ENCODE peak calls at places on chromosomes 5 and 9, in seven cellular contexts. One of them, this sample, is unnamed. For H3K4me1, the result is how much of the 10 kb centered on the place peaks cover.

GRCh38 chr5:172733179-172733973 is 37.6 kb downstream of the DUSP1 start:
- DNase-seq in breast epithelium: peak
- DNase-seq in heart left ventricle: peak
- DNase-seq in osteoblast: peak
- DNase-seq in MM.1S: no peak
- DNase-seq in ovary: peak
- DNase-seq in neural progenitor cell: peak
- DNase-seq in this sample: peak

GRCh38 chr5:33726422-33727165 is 165.2 kb downstream of the ADAMTS12 start:
- DNase-seq in breast epithelium: no peak
- DNase-seq in heart left ventricle: no peak
- DNase-seq in osteoblast: peak
- DNase-seq in MM.1S: no peak
- DNase-seq in ovary: no peak
- DNase-seq in neural progenitor cell: no peak
- DNase-seq in this sample: peak

GRCh38 chr5:140524003-140524402 is 23.5 kb upstream of the EIF4EBP3 start:
- DNase-seq in breast epithelium: no peak
- DNase-seq in heart left ventricle: no peak
- DNase-seq in osteoblast: no peak
- DNase-seq in MM.1S: no peak
- DNase-seq in ovary: no peak
- DNase-seq in neural progenitor cell: no peak
- DNase-seq in this sample: no peak

GRCh38 chr9:130732793-130733221 is 39.2 kb downstream of the EXOSC2 start:
- DNase-seq in breast epithelium: no peak
- DNase-seq in heart left ventricle: no peak
- DNase-seq in osteoblast: peak
- DNase-seq in MM.1S: no peak
- DNase-seq in ovary: no peak
- DNase-seq in neural progenitor cell: no peak
- DNase-seq in this sample: no peak

GRCh38 chr5:14663734-14664269 is 716 bp upstream of the OTULIN start:
- DNase-seq in breast epithelium: no peak
- DNase-seq in heart left ventricle: no peak
- DNase-seq in osteoblast: peak
- DNase-seq in MM.1S: peak
- DNase-seq in ovary: peak
- DNase-seq in neural progenitor cell: peak
- DNase-seq in this sample: no peak

GRCh38 chr9:118318770-118319443 is 614.7 kb downstream of the TLR4 start:
- DNase-seq in breast epithelium: no peak
- DNase-seq in heart left ventricle: peak
- DNase-seq in osteoblast: no peak
- DNase-seq in MM.1S: no peak
- DNase-seq in ovary: no peak
- DNase-seq in neural progenitor cell: no peak
- DNase-seq in this sample: peak

GRCh38 chr5:132778856-132779255 is 1.8 kb upstream of the SEPTIN8 start:
- DNase-seq in breast epithelium: no peak
- DNase-seq in heart left ventricle: no peak
- DNase-seq in osteoblast: no peak
- DNase-seq in MM.1S: no peak
- DNase-seq in ovary: no peak
- DNase-seq in neural progenitor cell: no peak
- DNase-seq in this sample: no peak

GRCh38 chr5:5298068-5298633 is 124.3 kb upstream of the ICE1 start:
- DNase-seq in breast epithelium: no peak
- DNase-seq in heart left ventricle: no peak
- DNase-seq in osteoblast: no peak
- DNase-seq in MM.1S: no peak
- DNase-seq in ovary: no peak
- DNase-seq in neural progenitor cell: no peak
- DNase-seq in this sample: no peak

GRCh38 chr9:91347370-91347769 is 14.3 kb downstream of the AUH start:
- DNase-seq in breast epithelium: no peak
- DNase-seq in heart left ventricle: no peak
- DNase-seq in osteoblast: no peak
- DNase-seq in MM.1S: no peak
- DNase-seq in ovary: no peak
- DNase-seq in neural progenitor cell: no peak
- DNase-seq in this sample: no peak

GRCh38 chr9:5510360-5510931 is at the start of gene PDCD1LG2:
- DNase-seq in breast epithelium: no peak
- DNase-seq in heart left ventricle: no peak
- DNase-seq in osteoblast: no peak
- DNase-seq in MM.1S: peak
- DNase-seq in ovary: no peak
- DNase-seq in neural progenitor cell: no peak
- DNase-seq in this sample: peak

GRCh38 chr9:26760675-26761074 is 131.9 kb downstream of the CAAP1 start:
- DNase-seq in breast epithelium: no peak
- DNase-seq in heart left ventricle: no peak
- DNase-seq in osteoblast: no peak
- DNase-seq in MM.1S: no peak
- DNase-seq in ovary: no peak
- DNase-seq in neural progenitor cell: no peak
- DNase-seq in this sample: no peak

GRCh38 chr9:82488702-82489578 is 500.4 kb downstream of the SPATA31D1 start:
- DNase-seq in breast epithelium: no peak
- DNase-seq in heart left ventricle: peak
- DNase-seq in osteoblast: no peak
- DNase-seq in MM.1S: no peak
- DNase-seq in ovary: no peak
- DNase-seq in neural progenitor cell: no peak
- DNase-seq in this sample: no peak

GRCh38 chr9:105053209-105053652 is 125.3 kb upstream of the ABCA1 start:
- DNase-seq in breast epithelium: no peak
- DNase-seq in heart left ventricle: no peak
- DNase-seq in osteoblast: no peak
- DNase-seq in MM.1S: no peak
- DNase-seq in ovary: no peak
- DNase-seq in neural progenitor cell: no peak
- DNase-seq in this sample: no peak

GRCh38 chr5:89499787-89500186 is 616.8 kb upstream of the MEF2C start:
- DNase-seq in breast epithelium: no peak
- DNase-seq in heart left ventricle: no peak
- DNase-seq in osteoblast: no peak
- DNase-seq in MM.1S: no peak
- DNase-seq in ovary: no peak
- DNase-seq in neural progenitor cell: no peak
- DNase-seq in this sample: no peak

GRCh38 chr9:92954078-92954861 is 6.9 kb downstream of the FGD3 start:
- DNase-seq in breast epithelium: peak
- DNase-seq in heart left ventricle: peak
- DNase-seq in osteoblast: peak
- DNase-seq in MM.1S: peak
- DNase-seq in ovary: no peak
- DNase-seq in neural progenitor cell: no peak
- DNase-seq in this sample: no peak

GRCh38 chr9:114284316-114285060 is 38.4 kb upstream of the ORM1 start:
- DNase-seq in breast epithelium: no peak
- DNase-seq in heart left ventricle: peak
- DNase-seq in osteoblast: peak
- DNase-seq in MM.1S: no peak
- DNase-seq in ovary: peak
- DNase-seq in neural progenitor cell: no peak
- DNase-seq in this sample: no peak

GRCh38 chr9:87336914-87337333 is 160.7 kb upstream of the DAPK1 start:
- DNase-seq in breast epithelium: no peak
- DNase-seq in heart left ventricle: no peak
- DNase-seq in osteoblast: peak
- DNase-seq in MM.1S: peak
- DNase-seq in ovary: peak
- DNase-seq in neural progenitor cell: peak
- DNase-seq in this sample: peak

DNA sequence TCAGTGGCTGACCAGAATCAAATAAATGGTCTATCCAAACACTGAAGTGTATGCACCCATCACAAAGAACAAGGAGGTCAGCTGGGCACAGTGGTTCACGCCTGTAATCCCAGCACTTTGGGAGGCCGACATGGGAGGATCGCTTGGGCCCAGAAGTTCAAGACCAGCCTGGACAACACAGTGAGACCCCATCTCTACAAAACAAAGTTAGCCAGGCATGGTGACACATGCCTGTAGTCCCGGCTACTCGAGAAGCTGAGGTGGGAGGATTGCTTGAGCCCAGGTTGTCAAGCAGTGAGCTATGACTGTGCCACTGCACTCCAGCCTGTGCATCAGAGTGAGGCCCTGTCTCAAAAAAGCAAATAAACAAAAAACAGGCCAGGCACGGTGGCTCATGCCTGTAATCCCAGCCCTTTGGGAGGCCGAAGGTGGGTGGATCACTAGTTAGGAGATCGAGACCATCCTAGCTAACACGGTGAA is 40.5 kb downstream of the SEMA4D start:
- DNase-seq in breast epithelium: no peak
- DNase-seq in heart left ventricle: no peak
- DNase-seq in osteoblast: no peak
- DNase-seq in MM.1S: no peak
- DNase-seq in ovary: no peak
- DNase-seq in neural progenitor cell: no peak
- DNase-seq in this sample: no peak
- H3K4me1 ChIP-seq in breast epithelium: under half
- H3K4me1 ChIP-seq in heart left ventricle: under half
- H3K4me1 ChIP-seq in osteoblast: under half
- H3K4me1 ChIP-seq in MM.1S: under half
- H3K4me1 ChIP-seq in ovary: under half
- H3K4me1 ChIP-seq in neural progenitor cell: under half
- H3K4me1 ChIP-seq in this sample: under half

DNA sequence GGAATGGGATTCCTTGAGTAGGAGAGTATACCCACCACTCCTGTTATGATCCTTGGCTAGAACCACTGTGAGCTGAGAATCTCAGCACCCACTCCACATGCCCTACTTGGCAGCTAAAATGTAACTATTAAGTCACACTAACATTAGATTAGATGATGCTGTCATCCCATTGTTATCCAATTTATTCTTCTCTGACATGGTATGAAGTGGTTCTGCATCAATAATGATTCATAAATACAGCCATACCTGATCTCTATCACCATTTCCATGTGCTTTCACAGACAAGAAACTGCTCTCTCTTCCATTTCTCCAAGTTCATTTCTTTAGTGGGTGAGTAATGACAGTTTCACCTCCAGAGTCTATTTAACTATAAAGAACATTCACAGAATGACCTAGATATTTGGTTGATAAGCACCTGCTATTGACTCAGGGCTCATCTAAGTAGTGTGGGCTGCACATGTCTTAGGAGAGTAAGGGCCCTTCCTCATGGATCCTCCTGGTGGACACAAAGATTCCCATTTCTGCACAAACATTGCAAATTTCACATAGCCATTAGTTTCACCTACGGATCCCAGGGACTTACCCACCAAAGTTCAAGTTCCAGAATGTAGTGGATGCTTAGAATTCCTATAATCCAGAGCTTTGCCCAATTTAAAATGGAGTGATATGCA is 187.9 kb downstream of the EBF1 start:
- DNase-seq in breast epithelium: no peak
- DNase-seq in heart left ventricle: no peak
- DNase-seq in osteoblast: no peak
- DNase-seq in MM.1S: no peak
- DNase-seq in ovary: no peak
- DNase-seq in neural progenitor cell: no peak
- DNase-seq in this sample: no peak
- TF ChIP-seq CTCF in breast epithelium: no peak
- TF ChIP-seq CTCF in heart left ventricle: no peak
- TF ChIP-seq CTCF in osteoblast: no peak
- TF ChIP-seq CTCF in MM.1S: no peak
- TF ChIP-seq CTCF in ovary: no peak
- TF ChIP-seq CTCF in neural progenitor cell: no peak
- TF ChIP-seq CTCF in this sample: no peak

GRCh38 chr9:89961616-89962341 is 357.0 kb downstream of the GADD45G start:
- DNase-seq in breast epithelium: no peak
- DNase-seq in heart left ventricle: no peak
- DNase-seq in osteoblast: peak
- DNase-seq in MM.1S: no peak
- DNase-seq in ovary: no peak
- DNase-seq in neural progenitor cell: no peak
- DNase-seq in this sample: peak
- H3K4me3 ChIP-seq in breast epithelium: peak
- H3K4me3 ChIP-seq in heart left ventricle: peak
- H3K4me3 ChIP-seq in osteoblast: peak
- H3K4me3 ChIP-seq in MM.1S: no peak
- H3K4me3 ChIP-seq in ovary: no peak
- H3K4me3 ChIP-seq in neural progenitor cell: no peak
- H3K4me3 ChIP-seq in this sample: no peak

DNA sequence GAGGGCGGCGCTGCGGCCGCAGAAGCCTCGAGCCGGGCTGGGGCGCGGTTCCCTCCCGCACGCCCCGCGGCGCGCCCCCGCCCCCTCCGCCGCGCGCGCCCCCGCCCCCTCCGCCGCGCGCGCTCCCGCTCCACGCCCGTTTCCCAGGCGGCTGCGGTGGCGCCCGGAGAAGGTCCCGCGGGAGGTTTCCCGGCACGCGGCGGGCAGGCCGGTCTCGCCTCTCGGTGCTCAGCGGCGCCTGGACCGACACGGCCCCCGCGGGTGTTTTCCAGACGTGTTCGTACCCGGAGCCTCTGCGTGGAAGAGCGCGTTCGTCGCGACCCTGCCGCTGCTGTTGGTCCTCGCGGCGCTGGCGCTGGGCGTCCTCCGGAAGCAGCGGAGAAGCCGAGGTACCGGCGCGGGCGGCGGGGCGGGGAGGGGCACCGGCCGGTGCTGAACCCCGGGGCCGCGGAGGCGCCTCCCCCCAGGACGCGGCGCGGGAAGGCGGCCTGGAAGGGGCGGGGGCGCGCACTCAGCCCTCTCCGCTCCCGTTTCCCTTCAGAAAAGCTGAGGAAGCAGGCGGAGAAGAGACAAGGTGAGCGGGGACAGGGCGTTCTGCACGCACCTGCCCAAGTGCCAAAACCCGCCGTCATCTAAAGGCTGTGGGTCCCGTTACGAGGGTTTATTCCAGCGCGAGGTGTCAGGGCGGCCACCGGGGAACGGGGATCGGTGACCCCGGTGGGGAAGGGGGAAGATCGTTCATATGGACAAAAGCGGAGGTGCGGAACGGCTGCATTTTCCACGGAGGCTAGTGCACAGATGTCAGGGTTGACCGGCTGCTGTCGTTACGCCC is 13.1 kb downstream of the BTNL9 start:
- DNase-seq in breast epithelium: no peak
- DNase-seq in heart left ventricle: no peak
- DNase-seq in osteoblast: peak
- DNase-seq in MM.1S: no peak
- DNase-seq in ovary: no peak
- DNase-seq in neural progenitor cell: peak
- DNase-seq in this sample: no peak
- H3K4me1 ChIP-seq in breast epithelium: under half
- H3K4me1 ChIP-seq in heart left ventricle: under half
- H3K4me1 ChIP-seq in osteoblast: under half
- H3K4me1 ChIP-seq in MM.1S: under half
- H3K4me1 ChIP-seq in ovary: under half
- H3K4me1 ChIP-seq in neural progenitor cell: under half
- H3K4me1 ChIP-seq in this sample: under half